ENCODE peak calls at places on chromosomes 12 and 14, in eight cellular contexts. Q, H, Z, U, S, R, K and B are unnamed samples. For H3K36me3, the result is how much of the 10 kb centered on the place peaks cover.

GRCh38 chr12:5201554-5202243 is 158.0 kb downstream of the KCNA5 start:
- DNase-seq in Q (no peak), H (no peak), Z (peak), U (no peak), S (peak), R (no peak), K (no peak), B (peak)

GRCh38 chr14:93103392-93104080 is 12.2 kb downstream of the ITPK1 start:
- DNase-seq in Q (peak), H (peak), Z (no peak), U (no peak), S (no peak), R (no peak), K (peak), B (peak)

GRCh38 chr14:24094839-24095195 is 706 bp downstream of the PCK2 start:
- DNase-seq in Q (no peak), H (no peak), Z (no peak), U (no peak), S (no peak), R (no peak), K (peak), B (no peak)

GRCh38 chr12:24069532-24070395 is 120.3 kb upstream of the SOX5 start:
- DNase-seq in Q (no peak), H (no peak), Z (peak), U (no peak), S (no peak), R (no peak), K (no peak), B (no peak)

GRCh38 chr14:67853748-67854147 is 34.2 kb downstream of the RAD51B start:
- DNase-seq in Q (no peak), H (no peak), Z (no peak), U (no peak), S (no peak), R (no peak), K (no peak), B (no peak)

GRCh38 chr12:115801826-115802225 is 475.7 kb downstream of the MED13L start:
- DNase-seq in Q (no peak), H (no peak), Z (no peak), U (no peak), S (no peak), R (no peak), K (no peak), B (peak)

GRCh38 chr12:109462868-109463692 is 14.0 kb downstream of the KCTD10 start:
- DNase-seq in Q (no peak), H (no peak), Z (peak), U (peak), S (peak), R (peak), K (peak), B (peak)

GRCh38 chr12:122022393-122023338 is 982 bp downstream of the BCL7A start:
- DNase-seq in Q (peak), H (no peak), Z (no peak), U (no peak), S (no peak), R (no peak), K (peak), B (no peak)

GRCh38 chr12:127245437-127245836 is 1021.5 kb upstream of the TMEM132C start:
- DNase-seq in Q (no peak), H (no peak), Z (peak), U (no peak), S (no peak), R (no peak), K (no peak), B (no peak)

GRCh38 chr12:13390381-13390856 is 193.9 kb downstream of the EMP1 start:
- DNase-seq in Q (peak), H (no peak), Z (peak), U (peak), S (peak), R (peak), K (no peak), B (peak)

GRCh38 chr12:54479421-54479820 is 6.0 kb upstream of the GTSF1 start:
- DNase-seq in Q (no peak), H (no peak), Z (peak), U (no peak), S (no peak), R (no peak), K (no peak), B (no peak)

GRCh38 chr14:75323571-75323970 is 44.9 kb downstream of the FOS start:
- DNase-seq in Q (no peak), H (no peak), Z (peak), U (no peak), S (no peak), R (no peak), K (no peak), B (no peak)

GRCh38 chr14:21385170-21385904 is 1.5 kb upstream of the SUPT16H start:
- DNase-seq in Q (no peak), H (no peak), Z (no peak), U (no peak), S (no peak), R (no peak), K (no peak), B (no peak)

GRCh38 chr12:27772328-27773049 is 7.5 kb upstream of the KLHL42 start:
- DNase-seq in Q (no peak), H (no peak), Z (peak), U (no peak), S (no peak), R (no peak), K (no peak), B (no peak)

GRCh38 chr12:45439039-45439438 is 223.1 kb downstream of the ANO6 start:
- DNase-seq in Q (no peak), H (no peak), Z (peak), U (peak), S (no peak), R (peak), K (no peak), B (no peak)

GRCh38 chr14:99612065-99612736 is 8.2 kb upstream of the CCDC85C start:
- DNase-seq in Q (no peak), H (no peak), Z (no peak), U (no peak), S (no peak), R (no peak), K (no peak), B (no peak)

GRCh38 chr14:69500736-69501135 is 16.2 kb downstream of the PLEKHD1 start:
- DNase-seq in Q (no peak), H (no peak), Z (no peak), U (no peak), S (no peak), R (no peak), K (peak), B (no peak)

GRCh38 chr12:110972870-110973269 is 52.5 kb upstream of the MYL2 start:
- DNase-seq in Q (no peak), H (no peak), Z (no peak), U (no peak), S (no peak), R (no peak), K (no peak), B (no peak)

GRCh38 chr12:132521200-132521580 is 31.2 kb downstream of the FBRSL1 start:
- DNase-seq in Q (no peak), H (no peak), Z (no peak), U (no peak), S (no peak), R (no peak), K (no peak), B (no peak)

GRCh38 chr14:68664225-68664681 is 128.6 kb downstream of the ZFP36L1 start:
- DNase-seq in Q (no peak), H (peak), Z (peak), U (no peak), S (no peak), R (no peak), K (no peak), B (no peak)

GRCh38 chr12:1630827-1631591 is 2.0 kb downstream of the WNT5B start:
- DNase-seq in Q (no peak), H (no peak), Z (peak), U (no peak), S (peak), R (no peak), K (no peak), B (no peak)

GRCh38 chr14:68450391-68451120 is 342.3 kb downstream of the ZFP36L1 start:
- DNase-seq in Q (no peak), H (no peak), Z (no peak), U (no peak), S (no peak), R (no peak), K (no peak), B (no peak)

GRCh38 chr14:54360667-54361066 is 36.1 kb upstream of the CDKN3 start:
- DNase-seq in Q (no peak), H (no peak), Z (no peak), U (no peak), S (no peak), R (no peak), K (no peak), B (no peak)

GRCh38 chr14:65784574-65784973 is 372.0 kb downstream of the FUT8 start:
- DNase-seq in Q (no peak), H (no peak), Z (no peak), U (no peak), S (no peak), R (no peak), K (no peak), B (no peak)

GRCh38 chr14:65780566-65780965 is 368.0 kb downstream of the FUT8 start:
- DNase-seq in Q (no peak), H (no peak), Z (no peak), U (no peak), S (no peak), R (no peak), K (no peak), B (no peak)

GRCh38 chr14:65787461-65787860 is 374.9 kb downstream of the FUT8 start:
- DNase-seq in Q (no peak), H (no peak), Z (no peak), U (no peak), S (no peak), R (no peak), K (no peak), B (no peak)

GRCh38 chr14:65783576-65783975 is 371.0 kb downstream of the FUT8 start:
- DNase-seq in Q (no peak), H (no peak), Z (no peak), U (no peak), S (no peak), R (no peak), K (no peak), B (peak)

GRCh38 chr14:65783101-65783500 is 370.6 kb downstream of the FUT8 start:
- DNase-seq in Q (no peak), H (no peak), Z (no peak), U (no peak), S (no peak), R (no peak), K (no peak), B (no peak)
- H3K36me3 ChIP-seq in Q (under half), H (under half), Z (under half), U (under half), S (under half), R (under half), K (under half), B (under half)

DNA sequence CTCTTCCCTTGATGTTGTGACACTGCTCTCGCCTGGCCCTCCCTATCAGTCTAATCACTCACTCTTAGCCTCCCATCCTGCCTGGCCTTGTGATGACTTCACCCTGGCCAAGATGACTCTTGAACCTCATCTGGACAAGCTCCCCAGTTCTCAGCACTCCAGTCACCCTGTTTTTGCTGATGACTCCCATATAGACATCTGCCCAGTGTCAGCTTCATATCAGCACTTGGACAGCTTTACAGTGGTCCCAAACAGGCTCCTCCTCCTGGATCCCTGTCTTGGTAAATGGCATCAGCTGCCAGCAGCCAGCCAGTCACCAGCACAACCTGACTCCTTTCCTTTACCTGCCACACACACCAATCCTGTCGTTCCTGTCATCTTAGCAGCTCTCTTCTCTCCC is 104.2 kb downstream of the POLR3B start:
- DNase-seq in Q (no peak), H (no peak), Z (no peak), U (no peak), S (no peak), R (no peak), K (no peak), B (no peak)
- H3K27ac ChIP-seq in Q (no peak), H (no peak), Z (no peak), U (no peak), S (no peak), R (no peak), K (no peak), B (no peak)

GRCh38 chr12:6335451-6336078 is 6.3 kb downstream of the TNFRSF1A start:
- DNase-seq in Q (peak), H (peak), Z (peak), U (peak), S (peak), R (no peak), K (peak), B (peak)
- TF ChIP-seq POLR2A in Q (no peak), H (peak), Z (peak), U (no peak), S (no peak), R (no peak), K (no peak), B (peak)

GRCh38 chr12:19518209-19518608 is 78.9 kb downstream of the AEBP2 start:
- DNase-seq in Q (no peak), H (no peak), Z (peak), U (no peak), S (no peak), R (no peak), K (no peak), B (no peak)
- H3K36me3 ChIP-seq in Q (under half), H (under half), Z (under half), U (under half), S (under half), R (under half), K (under half), B (under half)

DNA sequence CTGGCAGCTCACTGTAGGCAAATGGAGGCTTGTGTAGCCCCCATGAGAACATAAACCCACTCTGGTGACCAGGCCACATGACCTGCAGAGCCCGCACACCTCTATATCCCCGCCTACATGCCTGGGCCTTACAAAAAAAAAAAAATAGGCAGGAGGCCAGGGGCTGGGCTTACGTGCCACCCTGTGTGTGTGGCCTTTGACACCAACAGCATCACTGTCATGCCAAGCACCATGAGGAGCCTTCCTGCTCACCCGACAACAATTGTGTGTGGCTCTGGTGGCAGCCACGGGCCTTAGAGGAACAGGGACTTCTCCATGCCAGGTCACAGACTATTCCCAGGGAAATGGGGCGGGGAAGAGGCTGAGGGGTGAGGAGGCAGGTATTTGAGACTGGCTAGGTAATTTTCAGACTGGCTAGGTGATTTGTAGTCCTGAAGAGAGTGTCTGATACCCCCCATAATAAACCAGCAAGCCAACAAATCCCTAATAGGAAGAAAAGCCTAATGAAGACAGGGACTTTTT is 140.0 kb downstream of the DPF3 start:
- DNase-seq in Q (no peak), H (no peak), Z (no peak), U (no peak), S (no peak), R (no peak), K (no peak), B (no peak)
- H3K27ac ChIP-seq in Q (no peak), H (no peak), Z (no peak), U (no peak), S (no peak), R (no peak), K (no peak), B (no peak)

GRCh38 chr12:107681836-107682820 is 3.5 kb upstream of the PWP1 start:
- DNase-seq in Q (no peak), H (no peak), Z (no peak), U (no peak), S (no peak), R (no peak), K (no peak), B (no peak)
- TF ChIP-seq POLR2A in Q (no peak), H (no peak), Z (no peak), U (no peak), S (no peak), R (no peak), K (no peak), B (no peak)

GRCh38 chr12:48991247-48992050 is 7.7 kb downstream of the DDN start:
- DNase-seq in Q (no peak), H (no peak), Z (no peak), U (no peak), S (peak), R (no peak), K (no peak), B (peak)
- H3K36me3 ChIP-seq in Q (under half), H (under half), Z (under half), U (under half), S (under half), R (under half), K (under half), B (under half)